ENCODE peak calls at places on chromosomes 13 and 19, in ten cellular contexts. N, V, F, U, S, X, J, H, Z and C are unnamed samples.

GRCh38 chr13:32545083-32545482 is 6.5 kb upstream of the N4BP2L2 start:
- DNase-seq in F (no peak), H (no peak), U (no peak), V (no peak), X (no peak), Z (no peak), S (no peak), J (no peak), N (no peak), C (no peak)

GRCh38 chr13:49869514-49869913 is 66.6 kb downstream of the SPRYD7 start:
- DNase-seq in N (no peak), Z (no peak), V (peak), S (peak), F (no peak), U (no peak), J (no peak), X (peak), H (no peak), C (peak)

GRCh38 chr13:51955841-51956603 is 55.2 kb downstream of the ATP7B start:
- DNase-seq in H (no peak), V (no peak), S (no peak), U (no peak), F (no peak), N (no peak), X (no peak), Z (no peak), J (no peak), C (no peak)

GRCh38 chr19:16398530-16399241 is 73.1 kb downstream of the EPS15L1 start:
- DNase-seq in X (peak), N (no peak), H (no peak), F (no peak), J (no peak), S (no peak), Z (no peak), V (no peak), U (no peak), C (no peak)

GRCh38 chr19:47323872-47324271 is 8.1 kb upstream of the C5AR2 start:
- DNase-seq in F (no peak), V (no peak), S (no peak), J (no peak), U (no peak), X (no peak), H (no peak), Z (no peak), N (no peak), C (no peak)

GRCh38 chr13:109385161-109385560 is 401.2 kb downstream of the IRS2 start:
- DNase-seq in V (no peak), N (no peak), X (peak), Z (no peak), F (peak), J (no peak), S (peak), U (no peak), H (no peak), C (peak)

GRCh38 chr13:29362849-29363604 is 232.5 kb downstream of the SLC7A1 start:
- DNase-seq in H (peak), Z (no peak), U (no peak), S (peak), X (peak), J (peak), V (peak), F (peak), N (no peak), C (peak)

GRCh38 chr13:113275387-113275786 is 21.7 kb upstream of the LAMP1 start:
- DNase-seq in F (no peak), N (no peak), H (peak), J (no peak), Z (no peak), V (peak), X (peak), U (no peak), S (peak), C (peak)

GRCh38 chr13:46392967-46393366 is 5.9 kb upstream of the RUBCNL start:
- DNase-seq in Z (no peak), S (no peak), J (no peak), H (no peak), F (no peak), V (no peak), N (no peak), X (no peak), U (no peak), C (no peak)

GRCh38 chr19:10293637-10294367 is 4.0 kb downstream of the ICAM5 start:
- DNase-seq in Z (no peak), S (no peak), F (no peak), N (no peak), X (no peak), U (no peak), V (peak), J (no peak), H (no peak), C (no peak)

GRCh38 chr13:41675306-41675705 is 218.0 kb downstream of the RGCC start:
- DNase-seq in J (no peak), H (no peak), F (no peak), V (no peak), Z (no peak), N (no peak), U (no peak), S (no peak), X (no peak), C (peak)

DNA sequence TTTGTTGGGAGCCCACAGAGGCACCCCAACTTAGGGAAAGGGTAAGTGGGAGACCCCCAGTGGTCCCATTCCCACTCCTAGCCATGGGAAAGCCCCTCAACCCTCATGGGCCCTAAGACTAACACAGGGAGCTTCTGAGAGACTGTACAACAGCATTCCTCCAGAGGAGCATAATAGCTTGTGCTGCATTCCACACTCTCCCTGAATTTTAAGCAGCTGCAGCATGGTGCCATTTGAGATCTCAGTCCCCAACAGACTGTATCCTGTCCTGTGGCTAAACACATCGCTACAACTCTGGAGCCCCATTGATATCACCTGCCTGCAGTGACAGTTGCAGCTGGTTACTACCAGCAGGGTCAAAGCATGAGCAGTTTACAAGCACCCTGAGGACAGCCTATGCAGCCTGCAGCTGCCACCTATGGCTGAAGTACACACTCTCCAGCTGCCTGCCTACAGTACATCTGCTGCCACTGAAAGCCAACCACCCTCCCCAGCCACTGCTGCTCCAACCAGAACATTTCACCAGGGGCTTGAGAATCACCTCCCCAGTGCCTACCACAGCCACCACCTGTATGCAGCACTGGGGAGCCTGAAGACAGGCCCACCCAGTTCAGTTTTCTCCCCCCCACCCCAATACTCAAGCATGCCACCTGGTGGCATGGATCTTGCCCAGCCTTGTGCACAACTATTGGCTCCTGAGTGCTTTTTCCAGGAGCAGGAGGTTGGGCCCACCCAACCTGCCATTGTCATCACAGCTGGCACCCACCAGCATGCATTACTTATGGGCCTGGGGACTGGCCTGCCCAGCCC is 557.3 kb downstream of the GPC5 start:
- DNase-seq in F (no peak), X (no peak), S (no peak), H (no peak), U (no peak), V (peak), Z (no peak), N (peak), J (no peak), C (no peak)
- TF ChIP-seq CTCF in F (no peak), X (no peak), S (no peak), H (no peak), U (no peak), V (peak), Z (no peak), N (no peak), J (no peak), C (no peak)

GRCh38 chr19:34176581-34176980 is 4.3 kb downstream of the LSM14A start:
- DNase-seq in J (no peak), H (no peak), Z (no peak), F (no peak), V (no peak), X (no peak), S (no peak), N (no peak), U (no peak), C (no peak)
- H3K4me3 ChIP-seq in J (no peak), H (no peak), Z (no peak), F (no peak), V (no peak), X (no peak), S (no peak), N (no peak), U (peak), C (no peak)

GRCh38 chr13:96075953-96076543 is 13.9 kb upstream of the HS6ST3 start:
- DNase-seq in U (no peak), S (peak), V (peak), J (no peak), X (peak), N (no peak), Z (no peak), H (no peak), F (no peak), C (peak)
- TF ChIP-seq CTCF in U (peak), S (peak), V (peak), J (peak), X (peak), N (peak), Z (peak), H (no peak), F (peak), C (peak)

GRCh38 chr19:12527034-12527836 is 24.0 kb downstream of the ZNF564 start:
- DNase-seq in H (no peak), S (peak), U (no peak), F (no peak), N (no peak), V (peak), J (no peak), Z (no peak), X (peak), C (peak)

GRCh38 chr19:12521996-12522395 is 29.3 kb downstream of the ZNF564 start:
- DNase-seq in U (no peak), H (no peak), J (no peak), F (no peak), N (no peak), S (no peak), Z (no peak), V (peak), X (no peak), C (no peak)

GRCh38 chr19:12526542-12526941 is 24.7 kb downstream of the ZNF564 start:
- DNase-seq in U (no peak), F (no peak), S (no peak), Z (no peak), N (no peak), H (no peak), X (no peak), V (no peak), J (no peak), C (no peak)
- H3K4me3 ChIP-seq in U (peak), F (no peak), S (peak), Z (no peak), N (no peak), H (no peak), X (no peak), V (peak), J (no peak), C (no peak)

GRCh38 chr13:71483733-71484132 is 383.3 kb downstream of the DACH1 start:
- DNase-seq in S (no peak), V (no peak), N (no peak), F (no peak), J (no peak), H (no peak), Z (no peak), U (no peak), X (no peak), C (no peak)

DNA sequence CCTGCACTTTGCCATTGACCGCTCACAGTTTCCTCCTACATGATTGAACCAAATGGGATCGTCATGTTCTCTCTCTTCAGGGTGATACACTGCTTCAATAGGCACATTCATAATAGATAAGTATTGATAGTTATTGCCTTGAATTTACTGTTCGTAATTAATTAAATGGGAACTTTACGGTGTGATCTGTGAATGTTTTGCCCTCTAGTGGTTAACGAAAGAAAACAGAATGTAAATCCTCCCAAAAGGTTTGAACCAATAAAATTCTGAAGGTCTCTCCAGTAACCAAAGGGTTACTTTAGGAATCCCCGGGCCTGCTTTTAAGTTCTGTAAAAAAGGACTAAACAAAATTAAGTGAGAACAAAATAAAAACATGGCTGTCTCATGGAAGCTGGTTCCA is 389.3 kb downstream of the DACH1 start:
- DNase-seq in F (no peak), U (no peak), X (no peak), Z (no peak), V (peak), J (no peak), S (no peak), N (no peak), H (no peak), C (no peak)
- TF ChIP-seq CTCF in F (no peak), U (no peak), X (peak), Z (no peak), V (peak), J (no peak), S (peak), N (peak), H (no peak), C (no peak)

GRCh38 chr19:7868326-7868670 is 5.9 kb downstream of the PRR36 start:
- DNase-seq in U (no peak), F (no peak), X (no peak), Z (no peak), H (peak), J (no peak), V (peak), S (no peak), N (no peak), C (no peak)
- H3K4me3 ChIP-seq in U (peak), F (peak), X (peak), Z (peak), H (peak), J (peak), V (peak), S (no peak), N (peak), C (no peak)

GRCh38 chr13:35987572-35988513 is 143.3 kb downstream of the DCLK1 start:
- DNase-seq in U (no peak), S (no peak), J (no peak), Z (no peak), X (no peak), F (no peak), V (peak), N (peak), H (no peak), C (no peak)

GRCh38 chr13:35988648-35989081 is 142.5 kb downstream of the DCLK1 start:
- DNase-seq in S (no peak), N (no peak), J (no peak), V (peak), F (no peak), Z (no peak), H (no peak), X (no peak), U (no peak), C (peak)

GRCh38 chr13:35983206-35983605 is 148.0 kb downstream of the DCLK1 start:
- DNase-seq in N (no peak), X (no peak), Z (no peak), H (no peak), J (no peak), U (no peak), F (no peak), S (no peak), V (no peak), C (no peak)

GRCh38 chr13:35984776-35985453 is 146.3 kb downstream of the DCLK1 start:
- DNase-seq in U (no peak), S (peak), J (no peak), N (no peak), F (no peak), H (no peak), X (no peak), V (peak), Z (no peak), C (no peak)

GRCh38 chr13:35984287-35984686 is 146.9 kb downstream of the DCLK1 start:
- DNase-seq in X (no peak), U (no peak), J (no peak), F (no peak), Z (no peak), V (no peak), N (no peak), H (no peak), S (no peak), C (no peak)
- TF ChIP-seq CTCF in X (no peak), U (no peak), J (no peak), F (no peak), Z (no peak), V (no peak), N (no peak), H (no peak), S (no peak), C (no peak)

GRCh38 chr19:4578552-4579248 is 19.2 kb upstream of the SEMA6B start:
- DNase-seq in S (peak), F (no peak), Z (no peak), U (no peak), V (no peak), N (no peak), J (no peak), X (no peak), H (no peak), C (no peak)

GRCh38 chr19:4579389-4579788 is 19.9 kb upstream of the SEMA6B start:
- DNase-seq in Z (no peak), U (no peak), S (no peak), J (no peak), F (no peak), H (no peak), V (no peak), N (no peak), X (no peak), C (no peak)

GRCh38 chr19:4580961-4581380 is 21.5 kb upstream of the SEMA6B start:
- DNase-seq in H (no peak), N (no peak), X (no peak), Z (no peak), V (no peak), F (no peak), U (no peak), J (no peak), S (no peak), C (no peak)

GRCh38 chr19:4581381-4582111 is 22.1 kb upstream of the SEMA6B start:
- DNase-seq in H (no peak), F (no peak), V (peak), J (no peak), Z (no peak), S (no peak), N (no peak), U (no peak), X (no peak), C (no peak)

DNA sequence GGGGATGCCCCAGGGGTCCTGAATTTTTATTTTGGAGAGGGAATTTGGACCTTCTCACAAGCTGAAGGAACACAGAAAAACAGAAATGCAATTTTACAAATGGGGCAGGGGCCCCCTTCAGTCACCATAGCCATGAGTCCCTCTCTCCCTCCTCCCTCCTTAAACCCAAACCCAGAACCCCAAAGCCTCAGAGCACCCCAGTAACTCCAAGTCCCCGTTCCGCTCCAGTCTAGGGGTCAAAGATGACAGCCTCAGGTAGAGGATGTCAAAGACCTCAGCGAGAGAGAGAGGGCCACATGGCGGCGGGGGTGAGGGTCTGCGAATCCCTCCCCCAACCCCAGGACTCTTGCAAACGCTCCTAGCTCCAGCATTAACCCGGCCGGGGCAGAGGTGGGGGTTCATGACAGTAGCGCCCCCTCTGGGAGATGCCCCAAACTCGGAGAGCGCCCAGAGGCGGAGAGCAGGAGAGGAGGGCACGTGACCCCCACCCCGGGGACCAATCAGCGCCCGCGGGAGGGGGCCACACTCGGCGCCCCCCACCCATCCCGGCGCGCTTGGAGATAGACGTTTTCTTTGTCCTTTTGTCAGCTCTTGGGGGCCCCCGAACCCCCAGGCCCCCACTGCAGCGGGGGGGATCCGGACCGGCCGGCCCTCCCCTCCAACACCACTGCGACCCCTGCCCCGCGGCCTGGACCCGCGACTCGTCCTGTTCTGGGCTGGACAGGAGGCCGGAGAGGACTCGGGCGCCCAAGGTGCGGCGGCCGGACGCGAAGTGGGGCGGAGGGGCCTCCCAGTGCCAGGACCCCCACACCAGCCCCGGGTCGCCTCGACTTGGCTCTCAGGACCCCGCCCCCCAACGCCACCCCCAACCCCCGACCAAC is 20.8 kb upstream of the SEMA6B start:
- DNase-seq in H (no peak), N (no peak), S (peak), V (peak), U (no peak), Z (no peak), F (no peak), J (no peak), X (no peak), C (no peak)
- H3K4me3 ChIP-seq in H (peak), N (peak), S (no peak), V (peak), U (peak), Z (peak), F (peak), J (peak), X (no peak), C (no peak)